ENCODE peak calls at places on chromosomes 4 and X, in eight cellular contexts. M is H1, L is transverse colon, S is sigmoid colon, Z is stomach, J is K562, A is GM12878, W is suprapubic skin. G is an unnamed sample.
A peak's percentile ranks its signal among the peaks of the same experiment; 100 is the strongest.

GRCh38 chr4:17546222-17546621 is 30.8 kb upstream of the LAP3 start:
- DNase-seq in M (no peak), L (no peak), S (no peak), Z (no peak), J (no peak), A (no peak), W (no peak), G (no peak)

GRCh38 chrX:69987691-69988090 is 62.0 kb downstream of the AWAT2 start:
- DNase-seq in M (no peak), L (no peak), S (no peak), Z (no peak), J (no peak), A (no peak), W (no peak), G (no peak)

GRCh38 chrX:153600032-153600373 is 1.1 kb upstream of the CCNQ start:
- DNase-seq in M (no peak), L (no peak), S (no peak), Z (no peak), J (peak; percentile 42), A (no peak), W (no peak), G (no peak)

GRCh38 chr4:17758459-17758858 is 23.0 kb downstream of the FAM184B start:
- DNase-seq in M (no peak), L (no peak), S (no peak), Z (no peak), J (no peak), A (no peak), W (no peak), G (no peak)

GRCh38 chr4:185811509-185812364 is at the start of gene SORBS2:
- DNase-seq in M (no peak), L (peak; percentile 74), S (peak; percentile 73), Z (peak; percentile 74), J (no peak), A (peak; percentile 56), W (no peak), G (peak; percentile 75)

GRCh38 chr4:84499065-84499982 is at the start of gene NKX6-1:
- DNase-seq in M (peak; percentile 84), L (peak; percentile 53), S (no peak), Z (peak; percentile 38), J (no peak), A (no peak), W (no peak), G (peak; percentile 91)

GRCh38 chr4:1082215-1083182 is 30.9 kb downstream of the RNF212 start:
- DNase-seq in M (no peak), L (peak; percentile 74), S (peak; percentile 75), Z (peak; percentile 90), J (no peak), A (no peak), W (peak; percentile 84), G (peak; percentile 92)

GRCh38 chr4:56914336-56914735 is 6.6 kb downstream of the REST start:
- DNase-seq in M (no peak), L (no peak), S (no peak), Z (no peak), J (no peak), A (no peak), W (no peak), G (no peak)

GRCh38 chr4:102757681-102758080 is 3.1 kb downstream of the MANBA start:
- DNase-seq in M (no peak), L (no peak), S (no peak), Z (no peak), J (no peak), A (no peak), W (no peak), G (no peak)

GRCh38 chr4:7156273-7157139 is 35.8 kb upstream of the SORCS2 start:
- DNase-seq in M (no peak), L (no peak), S (peak; percentile 67), Z (no peak), J (peak; percentile 30), A (no peak), W (peak; percentile 79), G (peak; percentile 18)

GRCh38 chr4:170106899-170107298 is 17.1 kb upstream of the AADAT start:
- DNase-seq in M (no peak), L (no peak), S (no peak), Z (no peak), J (no peak), A (no peak), W (no peak), G (no peak)

GRCh38 chrX:51891821-51892551 is 1.4 kb upstream of the MAGED1 start:
- DNase-seq in M (no peak), L (no peak), S (peak; percentile 74), Z (no peak), J (no peak), A (no peak), W (no peak), G (no peak)

GRCh38 chr4:171031338-171031737 is 781.9 kb upstream of the GALNTL6 start:
- DNase-seq in M (no peak), L (no peak), S (no peak), Z (no peak), J (no peak), A (no peak), W (no peak), G (no peak)

GRCh38 chrX:69231903-69232302 is 66.7 kb upstream of the PJA1 start:
- DNase-seq in M (no peak), L (no peak), S (no peak), Z (no peak), J (no peak), A (no peak), W (no peak), G (no peak)

GRCh38 chr4:82748176-82748575 is 50.4 kb downstream of the SCD5 start:
- DNase-seq in M (no peak), L (no peak), S (no peak), Z (no peak), J (no peak), A (no peak), W (no peak), G (no peak)

GRCh38 chr4:7886250-7886973 is 53.2 kb downstream of the AFAP1 start:
- DNase-seq in M (no peak), L (no peak), S (no peak), Z (no peak), J (no peak), A (no peak), W (no peak), G (no peak)

GRCh38 chr4:147639388-147639787 is 22.2 kb downstream of the TMEM184C start:
- DNase-seq in M (no peak), L (no peak), S (no peak), Z (no peak), J (no peak), A (no peak), W (no peak), G (no peak)

GRCh38 chr4:147049940-147050852 is 104.5 kb upstream of the TTC29 start:
- DNase-seq in M (no peak), L (no peak), S (no peak), Z (no peak), J (no peak), A (no peak), W (no peak), G (no peak)

GRCh38 chr4:147836807-147837206 is 104.9 kb downstream of the ARHGAP10 start:
- DNase-seq in M (no peak), L (no peak), S (no peak), Z (no peak), J (no peak), A (no peak), W (no peak), G (no peak)

GRCh38 chr4:72604324-72604723 is 35.3 kb upstream of the ADAMTS3 start:
- DNase-seq in M (no peak), L (no peak), S (no peak), Z (no peak), J (no peak), A (no peak), W (no peak), G (no peak)
- TF ChIP-seq POLR2A in M (no peak), L (no peak), S (no peak), Z (no peak), J (no peak), A (no peak), W (no peak), G (no peak)

GRCh38 chr4:53917719-53918118 is 146.7 kb downstream of the CHIC2 start:
- DNase-seq in M (no peak), L (no peak), S (no peak), Z (no peak), J (no peak), A (no peak), W (no peak), G (no peak)
- TF ChIP-seq EP300 in M (no peak), L (no peak), S (no peak), Z (no peak), J (no peak), A (no peak), W (no peak), G (no peak)

DNA sequence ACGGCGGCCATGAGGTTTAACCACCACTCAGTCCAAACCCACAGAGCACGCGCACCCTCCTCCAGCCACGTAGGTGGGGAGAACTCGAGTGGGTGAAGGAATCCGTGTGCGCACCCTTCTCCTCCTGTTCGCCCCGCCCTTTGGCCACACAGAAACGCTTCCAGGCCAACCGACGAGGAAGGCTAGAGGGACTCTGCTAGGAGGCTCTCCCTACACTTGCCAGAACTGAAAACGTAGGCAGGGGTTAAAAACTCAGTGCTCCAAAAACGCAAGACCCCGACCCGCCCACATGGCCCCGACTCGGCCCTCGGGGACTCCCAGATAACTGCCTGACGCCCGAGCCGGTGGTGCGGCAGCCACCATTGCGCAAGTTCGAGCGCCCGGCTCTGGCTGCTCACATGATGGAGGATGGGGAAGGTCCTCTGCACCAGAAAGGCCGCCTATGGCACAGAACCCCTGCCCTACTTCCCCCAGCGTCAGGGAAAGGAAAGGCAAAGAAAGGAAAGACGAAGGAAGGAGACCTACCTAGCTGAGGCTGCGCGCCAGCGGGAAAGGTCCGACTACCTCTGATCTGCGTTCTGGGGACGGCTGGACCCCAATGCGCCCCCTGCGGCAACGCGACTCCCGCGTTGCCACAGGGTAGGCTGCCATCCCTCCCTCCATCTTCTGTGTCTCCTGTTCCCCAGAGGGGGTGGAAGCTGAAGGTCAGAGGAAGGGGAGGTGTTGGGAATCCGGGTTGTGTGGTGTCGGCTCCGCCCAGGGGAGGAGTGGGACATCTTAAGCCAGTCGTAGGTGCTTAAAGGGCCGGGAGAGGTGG is 201.9 kb upstream of the AGTR2 start:
- DNase-seq in M (peak; percentile 82), L (peak; percentile 58), S (peak; percentile 82), Z (no peak), J (no peak), A (no peak), W (no peak), G (peak; percentile 61)
- TF ChIP-seq POLR2AphosphoS5 in M (peak; percentile 75), L (peak; percentile 29), S (peak; percentile 78), Z (no peak), J (no peak), A (no peak), W (no peak), G (no peak)

GRCh38 chrX:46757052-46757451 is 1.9 kb downstream of the SLC9A7 start:
- DNase-seq in M (no peak), L (no peak), S (no peak), Z (no peak), J (no peak), A (no peak), W (no peak), G (no peak)

GRCh38 chrX:46757593-46757992 is 1.3 kb downstream of the SLC9A7 start:
- DNase-seq in M (no peak), L (no peak), S (no peak), Z (no peak), J (no peak), A (no peak), W (no peak), G (no peak)

GRCh38 chrX:46758163-46758955 is 559 bp downstream of the SLC9A7 start:
- DNase-seq in M (no peak), L (peak; percentile 12), S (no peak), Z (no peak), J (no peak), A (no peak), W (no peak), G (peak; percentile 70)

GRCh38 chrX:46759645-46759974 is 692 bp upstream of the SLC9A7 start:
- DNase-seq in M (no peak), L (no peak), S (no peak), Z (no peak), J (no peak), A (no peak), W (no peak), G (no peak)

GRCh38 chrX:46758956-46759644 is at the start of gene SLC9A7:
- DNase-seq in M (peak; percentile 53), L (peak; percentile 78), S (peak; percentile 81), Z (peak; percentile 84), J (peak; percentile 68), A (peak; percentile 33), W (peak; percentile 81), G (peak; percentile 79)
- TF ChIP-seq POLR2A in M (no peak), L (no peak), S (no peak), Z (no peak), J (no peak), A (peak; percentile 67), W (no peak), G (no peak)